ENCODE peak calls at places on chromosomes 13 and 19, in four cellular contexts. R, N, V and I are unnamed samples.

GRCh38 chr19:18000480-18000980 is 7.4 kb upstream of the ARRDC2 start:
- DNase-seq in V (no peak), N (no peak), R (no peak), I (no peak)

GRCh38 chr13:102402292-102402691 is 444 bp upstream of the FGF14 start:
- DNase-seq in N (peak), V (peak), R (no peak), I (no peak)

GRCh38 chr13:112687836-112688559 is 1.8 kb upstream of the ATP11A start:
- DNase-seq in R (no peak), N (no peak), V (no peak), I (no peak)

GRCh38 chr13:28658539-28658795 is 463 bp upstream of the POMP start:
- DNase-seq in N (peak), V (no peak), R (no peak), I (no peak)

GRCh38 chr19:45444318-45445041 is 20.8 kb upstream of the ERCC1 start:
- DNase-seq in V (peak), N (peak), R (no peak), I (peak)

GRCh38 chr13:109111141-109111540 is 481.7 kb downstream of the MYO16 start:
- DNase-seq in N (no peak), V (no peak), R (no peak), I (no peak)

GRCh38 chr13:113114511-113115362 is 7.9 kb upstream of the F10 start:
- DNase-seq in R (no peak), N (no peak), V (no peak), I (peak)

GRCh38 chr13:98441056-98441676 is 135.7 kb downstream of the STK24 start:
- DNase-seq in R (no peak), N (no peak), V (no peak), I (no peak)

GRCh38 chr19:35088514-35088913 is 27.1 kb upstream of the FXYD3 start:
- DNase-seq in R (no peak), V (no peak), N (peak), I (no peak)

GRCh38 chr19:46716672-46717033 is 261 bp downstream of the PRKD2 start:
- DNase-seq in N (no peak), V (no peak), R (no peak), I (no peak)

GRCh38 chr19:10137751-10138682 is 18.3 kb upstream of the EIF3G start:
- DNase-seq in N (no peak), R (no peak), V (no peak), I (no peak)

GRCh38 chr19:46065486-46065885 is 24.7 kb upstream of the IGFL4 start:
- DNase-seq in R (no peak), V (no peak), N (peak), I (no peak)

GRCh38 chr19:53002479-53002878 is 11.2 kb upstream of the ERVV-1 start:
- DNase-seq in N (no peak), R (no peak), V (no peak), I (no peak)

GRCh38 chr19:54444737-54445136 is 4.3 kb upstream of the LENG8 start:
- DNase-seq in N (no peak), V (no peak), R (peak), I (no peak)

GRCh38 chr13:21871919-21872318 is 201.0 kb downstream of the FGF9 start:
- DNase-seq in R (no peak), N (no peak), V (no peak), I (no peak)

GRCh38 chr13:32150239-32150638 is 118.7 kb downstream of the FRY start:
- DNase-seq in V (peak), R (no peak), N (peak), I (no peak)

GRCh38 chr13:80550856-80551532 is 210.1 kb upstream of the SPRY2 start:
- DNase-seq in R (no peak), N (peak), V (no peak), I (no peak)

GRCh38 chr13:23824355-23824754 is 64.8 kb downstream of the MIPEP start:
- DNase-seq in V (no peak), R (no peak), N (no peak), I (no peak)

GRCh38 chr13:45206340-45206739 is 5.5 kb upstream of the KCTD4 start:
- DNase-seq in R (no peak), V (no peak), N (peak), I (no peak)

GRCh38 chr19:18743281-18743825 is 47.8 kb downstream of the COMP start:
- DNase-seq in V (peak), R (no peak), N (peak), I (no peak)

DNA sequence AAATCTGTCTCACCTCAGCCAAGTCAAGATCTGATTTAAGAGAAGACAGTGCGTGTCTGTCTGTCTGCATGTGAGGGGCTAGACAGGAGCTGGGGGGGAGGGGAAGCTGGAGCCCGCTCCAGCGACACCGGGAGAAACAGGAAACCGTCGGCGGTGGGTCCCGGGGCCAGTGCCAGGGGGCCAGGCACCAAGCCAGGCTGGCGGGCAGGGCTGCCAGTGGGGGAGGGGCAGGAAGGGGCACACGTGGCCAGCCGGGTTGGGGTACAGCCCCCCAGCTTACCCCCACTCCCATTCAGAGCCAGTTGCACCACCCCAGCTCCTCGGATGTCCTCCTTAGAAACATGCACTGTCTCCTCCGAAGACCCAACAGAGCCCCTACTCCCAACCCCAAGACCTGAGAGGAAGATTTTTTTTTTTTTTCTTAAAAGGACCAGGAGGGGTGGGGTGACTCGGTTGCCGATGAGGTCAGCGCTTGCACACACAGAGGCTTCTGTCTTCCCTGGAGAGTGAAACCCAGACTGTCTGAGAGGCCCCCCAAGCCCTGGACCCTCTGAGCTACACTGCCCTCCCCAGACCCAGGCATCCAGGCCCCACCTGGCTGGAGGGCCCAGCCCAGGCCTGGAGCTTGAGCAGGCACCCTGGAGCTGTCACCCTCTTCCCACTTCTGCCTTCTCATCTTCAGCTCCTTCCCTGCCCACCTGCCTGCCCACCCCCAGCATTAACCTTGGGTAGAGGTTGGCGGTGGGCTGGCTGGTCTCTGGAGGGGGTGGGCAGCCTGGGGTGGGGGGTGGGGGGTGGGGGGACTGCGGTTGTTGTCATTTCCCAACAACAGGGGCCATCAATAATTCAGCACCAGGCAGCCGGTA is 4.0 kb downstream of the ERF start:
- DNase-seq in V (no peak), N (peak), R (no peak), I (no peak)
- H3K27ac ChIP-seq in V (peak), N (peak), R (no peak), I (peak)

GRCh38 chr13:20188649-20189553 is 3.8 kb downstream of the GJB2 start:
- DNase-seq in R (no peak), V (no peak), N (no peak), I (no peak)
- TF ChIP-seq CTCF in R (no peak), V (no peak), N (no peak), I (no peak)

GRCh38 chr13:41004875-41005693 is 14.0 kb downstream of the ELF1 start:
- DNase-seq in N (peak), V (no peak), R (peak), I (no peak)
- H3K4me3 ChIP-seq in N (no peak), V (no peak), R (no peak), I (no peak)

GRCh38 chr19:15640294-15640903 is at the start of gene CYP4F3:
- DNase-seq in V (peak), N (peak), R (no peak), I (peak)
- H3K27ac ChIP-seq in V (peak), N (no peak), R (no peak), I (no peak)

GRCh38 chr13:88068975-88069374 is 397.8 kb downstream of the SLITRK5 start:
- DNase-seq in V (no peak), R (no peak), N (no peak), I (no peak)
- TF ChIP-seq CTCF in V (no peak), R (no peak), N (no peak), I (peak)

DNA sequence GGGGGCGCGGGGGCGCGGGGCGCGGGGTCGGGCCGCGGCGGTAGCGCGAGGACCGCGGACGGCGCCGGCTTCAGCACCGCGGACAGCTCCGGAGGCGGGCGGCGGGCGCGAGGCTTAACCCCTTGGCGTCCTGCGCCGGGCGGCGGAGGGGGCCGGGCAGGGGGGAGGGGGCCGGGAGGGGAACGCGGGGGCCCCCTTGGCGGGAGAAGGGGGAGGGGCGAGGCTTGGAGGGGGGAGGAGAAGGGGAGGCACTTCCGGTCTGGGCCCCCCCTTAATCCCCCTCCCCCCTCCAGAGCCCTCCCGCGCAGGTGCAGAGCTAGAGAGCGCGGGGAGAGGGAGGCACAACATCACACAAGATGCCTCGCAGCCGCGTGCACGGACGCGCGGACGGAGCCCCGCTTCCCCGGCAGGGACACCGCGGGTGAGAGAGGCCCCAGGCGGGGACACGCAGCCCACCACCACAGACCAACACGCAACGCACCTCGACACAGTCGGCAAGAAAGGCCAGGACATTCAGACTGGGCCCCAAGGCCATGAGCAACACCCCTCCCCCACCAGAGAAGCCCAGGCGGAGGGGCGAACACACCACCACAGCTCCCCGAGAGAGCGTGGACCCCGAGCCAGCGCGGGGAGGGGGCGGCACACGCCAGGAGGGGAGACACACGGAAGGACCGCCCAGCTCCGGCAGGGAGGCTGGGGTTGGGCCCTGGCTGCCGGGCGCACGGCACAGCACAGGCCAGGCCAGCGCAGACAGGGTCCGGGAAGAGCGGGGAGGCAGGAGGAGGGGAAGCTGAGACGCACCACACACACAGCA is 24.1 kb downstream of the SHANK1 start:
- DNase-seq in R (peak), N (peak), V (no peak), I (no peak)
- H3K4me3 ChIP-seq in R (no peak), N (peak), V (no peak), I (no peak)